ENCODE peak calls at places on chromosomes 6 and 20, in eight cellular contexts. X is NCI-H460; H is GDM1; J is WTC11; P is HEK293T; K is type B pancreatic cell; A is effector CD4-positive, alpha-beta T cell; L is NCI-H2171 treated with DMSO at 0.1 percent for 48 hours. G is an unnamed sample.

GRCh38 chr6:107635058-107635515 is 145.2 kb downstream of the SOBP start:
- DNase-seq in X (no peak), H (no peak), J (no peak), P (no peak), K (no peak), A (no peak), L (no peak), G (no peak)

GRCh38 chr6:136517002-136517401 is 33.2 kb downstream of the MAP7 start:
- DNase-seq in X (no peak), H (no peak), J (no peak), P (no peak), K (no peak), A (no peak), L (no peak), G (no peak)

GRCh38 chr20:20637998-20638397 is 74.4 kb downstream of the RALGAPA2 start:
- DNase-seq in X (no peak), H (peak), J (no peak), P (no peak), K (no peak), A (no peak), L (no peak), G (no peak)

GRCh38 chr6:156779206-156780116 is 2.3 kb downstream of the ARID1B start:
- DNase-seq in X (no peak), H (no peak), J (peak), P (peak), K (no peak), A (peak), L (peak), G (no peak)

GRCh38 chr6:79230149-79230548 is 4.3 kb downstream of the HMGN3 start:
- DNase-seq in X (no peak), H (no peak), J (no peak), P (no peak), K (no peak), A (no peak), L (no peak), G (no peak)

GRCh38 chr6:151387581-151387980 is 3.8 kb downstream of the ZBTB2 start:
- DNase-seq in X (no peak), H (no peak), J (no peak), P (no peak), K (no peak), A (no peak), L (no peak), G (no peak)

GRCh38 chr6:41581381-41581991 is 35.3 kb downstream of the FOXP4 start:
- DNase-seq in X (peak), H (no peak), J (no peak), P (no peak), K (no peak), A (no peak), L (peak), G (peak)

GRCh38 chr6:3500262-3501001 is 43.6 kb upstream of the SLC22A23 start:
- DNase-seq in X (no peak), H (no peak), J (no peak), P (no peak), K (no peak), A (no peak), L (peak), G (no peak)

G was measured in NCI-H524 treated with DMSO at 0.1 percent for 48 hours.